ENCODE peak calls at places on chromosome 17, in nine cellular contexts. One of them, this sample, is unnamed.

GRCh38 chr17:16297367-16298139 is 55.7 kb downstream of the CENPV start:
- DNase-seq in fibroblast of mammary gland: no peak
- DNase-seq in prostate gland: no peak
- DNase-seq in dorsolateral prefrontal cortex: no peak
- DNase-seq in lower lobe of right lung: no peak
- DNase-seq in cardiac fibroblast: no peak
- DNase-seq in astrocyte of the cerebellum: no peak
- DNase-seq in HCT116: no peak
- DNase-seq in IMR-90: no peak
- DNase-seq in this sample: no peak

GRCh38 chr17:63275318-63275967 is 170.7 kb downstream of the CYB561 start:
- DNase-seq in astrocyte of the cerebellum: peak; percentile 94
- DNase-seq in lower lobe of right lung: no peak
- DNase-seq in cardiac fibroblast: peak; percentile 92
- DNase-seq in prostate gland: no peak
- DNase-seq in dorsolateral prefrontal cortex: no peak
- DNase-seq in fibroblast of mammary gland: peak; percentile 99
- DNase-seq in IMR-90: peak; percentile 99
- DNase-seq in HCT116: peak; percentile 99
- DNase-seq in this sample: no peak

GRCh38 chr17:39208893-39209292 is 8.8 kb downstream of the RPL19 start:
- DNase-seq in dorsolateral prefrontal cortex: no peak
- DNase-seq in IMR-90: no peak
- DNase-seq in prostate gland: no peak
- DNase-seq in fibroblast of mammary gland: no peak
- DNase-seq in HCT116: no peak
- DNase-seq in astrocyte of the cerebellum: no peak
- DNase-seq in cardiac fibroblast: no peak
- DNase-seq in lower lobe of right lung: peak; percentile 69
- DNase-seq in this sample: no peak

GRCh38 chr17:48560452-48560817 is 15.5 kb upstream of the HOXB2 start:
- DNase-seq in HCT116: no peak
- DNase-seq in cardiac fibroblast: no peak
- DNase-seq in prostate gland: no peak
- DNase-seq in IMR-90: no peak
- DNase-seq in dorsolateral prefrontal cortex: no peak
- DNase-seq in lower lobe of right lung: no peak
- DNase-seq in astrocyte of the cerebellum: no peak
- DNase-seq in fibroblast of mammary gland: no peak
- DNase-seq in this sample: no peak

GRCh38 chr17:7146115-7146514 is 31.5 kb upstream of the ASGR2 start:
- DNase-seq in HCT116: no peak
- DNase-seq in prostate gland: no peak
- DNase-seq in IMR-90: no peak
- DNase-seq in dorsolateral prefrontal cortex: no peak
- DNase-seq in fibroblast of mammary gland: no peak
- DNase-seq in astrocyte of the cerebellum: no peak
- DNase-seq in lower lobe of right lung: no peak
- DNase-seq in cardiac fibroblast: no peak
- DNase-seq in this sample: no peak

GRCh38 chr17:40724656-40725055 is 21.1 kb upstream of the KRT24 start:
- DNase-seq in HCT116: no peak
- DNase-seq in prostate gland: no peak
- DNase-seq in lower lobe of right lung: no peak
- DNase-seq in IMR-90: no peak
- DNase-seq in fibroblast of mammary gland: peak; percentile 25
- DNase-seq in astrocyte of the cerebellum: no peak
- DNase-seq in cardiac fibroblast: no peak
- DNase-seq in dorsolateral prefrontal cortex: no peak
- DNase-seq in this sample: no peak

GRCh38 chr17:63999680-64000531 is 1.8 kb downstream of the PRR29 start:
- DNase-seq in HCT116: no peak
- DNase-seq in astrocyte of the cerebellum: no peak
- DNase-seq in fibroblast of mammary gland: no peak
- DNase-seq in dorsolateral prefrontal cortex: no peak
- DNase-seq in lower lobe of right lung: no peak
- DNase-seq in cardiac fibroblast: no peak
- DNase-seq in prostate gland: no peak
- DNase-seq in IMR-90: no peak
- DNase-seq in this sample: no peak

GRCh38 chr17:9814337-9814945 is 7.4 kb downstream of the GSG1L2 start:
- DNase-seq in cardiac fibroblast: no peak
- DNase-seq in lower lobe of right lung: no peak
- DNase-seq in prostate gland: no peak
- DNase-seq in fibroblast of mammary gland: no peak
- DNase-seq in IMR-90: no peak
- DNase-seq in astrocyte of the cerebellum: no peak
- DNase-seq in HCT116: no peak
- DNase-seq in dorsolateral prefrontal cortex: no peak
- DNase-seq in this sample: no peak

GRCh38 chr17:50133769-50134099 is 3.8 kb upstream of the SAMD14 start:
- DNase-seq in IMR-90: no peak
- DNase-seq in fibroblast of mammary gland: no peak
- DNase-seq in prostate gland: no peak
- DNase-seq in astrocyte of the cerebellum: no peak
- DNase-seq in dorsolateral prefrontal cortex: no peak
- DNase-seq in HCT116: no peak
- DNase-seq in cardiac fibroblast: no peak
- DNase-seq in lower lobe of right lung: no peak
- DNase-seq in this sample: no peak

GRCh38 chr17:50135316-50136095 is 5.5 kb upstream of the SAMD14 start:
- DNase-seq in IMR-90: no peak
- DNase-seq in cardiac fibroblast: no peak
- DNase-seq in astrocyte of the cerebellum: no peak
- DNase-seq in lower lobe of right lung: no peak
- DNase-seq in fibroblast of mammary gland: no peak
- DNase-seq in dorsolateral prefrontal cortex: no peak
- DNase-seq in prostate gland: no peak
- DNase-seq in HCT116: no peak
- DNase-seq in this sample: no peak

GRCh38 chr17:50136096-50136687 is 6.2 kb upstream of the SAMD14 start:
- DNase-seq in astrocyte of the cerebellum: no peak
- DNase-seq in prostate gland: no peak
- DNase-seq in cardiac fibroblast: no peak
- DNase-seq in IMR-90: no peak
- DNase-seq in dorsolateral prefrontal cortex: no peak
- DNase-seq in fibroblast of mammary gland: no peak
- DNase-seq in HCT116: no peak
- DNase-seq in lower lobe of right lung: no peak
- DNase-seq in this sample: no peak

GRCh38 chr17:50133028-50133768 is 3.2 kb upstream of the SAMD14 start:
- DNase-seq in prostate gland: no peak
- DNase-seq in IMR-90: peak; percentile 55
- DNase-seq in dorsolateral prefrontal cortex: no peak
- DNase-seq in lower lobe of right lung: no peak
- DNase-seq in cardiac fibroblast: peak; percentile 45
- DNase-seq in astrocyte of the cerebellum: no peak
- DNase-seq in fibroblast of mammary gland: peak; percentile 43
- DNase-seq in HCT116: no peak
- DNase-seq in this sample: no peak

DNA sequence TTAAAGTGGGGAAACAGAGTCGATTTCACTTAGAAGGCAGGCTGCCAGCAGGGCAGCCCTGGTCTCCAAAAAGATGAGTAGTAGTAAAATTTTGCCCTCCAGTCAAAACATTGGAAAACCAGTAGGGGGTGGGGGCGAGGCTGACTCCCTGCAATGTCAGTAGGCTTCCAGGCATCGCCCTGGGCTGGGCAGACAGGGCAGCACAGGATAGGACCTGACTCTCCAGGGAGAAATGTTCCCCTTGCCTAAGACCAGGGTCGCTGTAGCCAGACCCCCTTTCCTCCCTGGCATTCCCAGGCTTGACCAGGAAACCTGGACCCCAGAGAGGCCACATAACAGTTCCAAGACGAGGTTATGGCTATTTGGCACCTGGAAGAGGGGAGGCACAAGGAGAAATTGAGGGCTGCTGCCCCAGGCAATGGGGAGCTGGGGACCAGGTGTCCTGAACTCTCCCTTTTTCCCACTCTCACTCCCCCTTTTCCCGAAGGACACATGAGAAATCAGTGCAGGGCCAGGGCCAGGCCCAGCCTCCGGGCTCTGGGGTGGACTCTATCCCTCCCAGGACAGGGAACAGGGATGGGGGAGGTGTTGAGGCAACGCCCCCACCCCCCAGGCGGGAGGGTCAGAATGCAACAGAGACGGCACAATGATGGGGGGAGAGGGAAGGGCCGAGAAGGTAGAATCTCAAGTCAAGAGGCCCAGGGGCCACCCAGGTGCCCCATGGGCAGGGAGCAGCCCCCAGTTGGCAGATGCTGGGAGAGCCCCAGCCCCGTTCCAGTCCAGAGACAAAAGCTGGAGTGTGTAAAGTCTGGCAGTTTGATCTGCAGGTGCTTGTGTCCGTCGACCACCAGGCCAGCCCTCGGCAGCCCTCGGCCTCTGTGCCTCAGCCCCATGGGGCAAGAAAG is 4.5 kb upstream of the SAMD14 start:
- DNase-seq in dorsolateral prefrontal cortex: no peak
- DNase-seq in HCT116: no peak
- DNase-seq in lower lobe of right lung: no peak
- DNase-seq in cardiac fibroblast: no peak
- DNase-seq in astrocyte of the cerebellum: no peak
- DNase-seq in prostate gland: no peak
- DNase-seq in fibroblast of mammary gland: no peak
- DNase-seq in IMR-90: no peak
- DNase-seq in this sample: no peak
- TF ChIP-seq CTCF in dorsolateral prefrontal cortex: no peak
- TF ChIP-seq CTCF in HCT116: no peak
- TF ChIP-seq CTCF in lower lobe of right lung: no peak
- TF ChIP-seq CTCF in cardiac fibroblast: no peak
- TF ChIP-seq CTCF in astrocyte of the cerebellum: peak; percentile 10
- TF ChIP-seq CTCF in prostate gland: no peak
- TF ChIP-seq CTCF in fibroblast of mammary gland: no peak
- TF ChIP-seq CTCF in IMR-90: no peak
- TF ChIP-seq CTCF in this sample: no peak

GRCh38 chr17:78925234-78925633 is at the start of gene TIMP2:
- DNase-seq in lower lobe of right lung: peak; percentile 92
- DNase-seq in cardiac fibroblast: peak; percentile 93
- DNase-seq in HCT116: no peak
- DNase-seq in prostate gland: peak; percentile 82
- DNase-seq in astrocyte of the cerebellum: peak; percentile 69
- DNase-seq in IMR-90: peak; percentile 83
- DNase-seq in dorsolateral prefrontal cortex: peak; percentile 88
- DNase-seq in fibroblast of mammary gland: peak; percentile 81
- DNase-seq in this sample: no peak
- H3K4me3 ChIP-seq in lower lobe of right lung: peak within 1 kb of the TSS; percentile 81
- H3K4me3 ChIP-seq in cardiac fibroblast: peak within 1 kb of the TSS; percentile 90
- H3K4me3 ChIP-seq in HCT116: peak within 1 kb of the TSS; percentile 71
- H3K4me3 ChIP-seq in prostate gland: peak within 1 kb of the TSS; percentile 49
- H3K4me3 ChIP-seq in astrocyte of the cerebellum: peak within 1 kb of the TSS; percentile 89
- H3K4me3 ChIP-seq in IMR-90: peak within 1 kb of the TSS; percentile 89
- H3K4me3 ChIP-seq in dorsolateral prefrontal cortex: peak within 1 kb of the TSS; percentile 70
- H3K4me3 ChIP-seq in fibroblast of mammary gland: peak within 1 kb of the TSS; percentile 81
- H3K4me3 ChIP-seq in this sample: peak within 1 kb of the TSS; percentile 66

DNA sequence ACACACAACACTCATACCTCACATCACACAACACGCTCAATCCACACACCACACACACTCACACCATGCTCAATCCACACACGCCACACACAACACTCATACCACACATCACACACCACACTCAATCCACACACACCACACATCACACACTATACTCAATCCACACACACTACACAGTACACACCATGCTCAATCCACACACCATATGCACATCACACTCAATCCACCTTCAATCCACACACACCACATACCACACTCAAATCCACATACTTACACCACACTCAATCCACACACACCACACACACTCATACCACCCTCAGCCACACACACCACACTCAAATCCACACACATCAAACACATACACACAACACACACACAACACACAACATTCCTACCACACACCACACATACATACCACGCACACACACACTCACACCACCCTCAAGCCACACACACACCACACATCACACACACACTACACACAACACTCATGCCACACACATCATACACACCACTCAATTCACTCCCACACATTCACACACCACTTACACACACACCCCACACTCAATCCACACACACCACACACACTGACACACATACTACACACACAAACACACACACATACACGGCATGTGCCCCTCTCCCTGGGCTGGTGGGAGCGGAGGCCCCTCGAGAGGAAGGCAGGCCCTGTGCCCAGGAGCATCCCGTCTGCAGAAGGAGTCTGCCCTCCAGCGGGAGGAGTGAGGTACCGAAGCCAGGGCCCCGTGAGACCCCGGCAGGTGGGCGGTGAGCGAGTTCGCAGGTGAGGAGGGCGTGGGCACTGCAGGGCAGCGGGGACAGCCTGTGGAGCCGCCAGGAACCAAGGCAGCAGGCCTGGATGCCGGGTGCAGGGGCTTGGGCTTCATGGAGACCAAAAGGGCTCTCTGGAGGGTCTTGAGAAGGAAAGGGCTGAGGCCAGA is 33.1 kb upstream of the RPTOR start:
- DNase-seq in lower lobe of right lung: no peak
- DNase-seq in astrocyte of the cerebellum: no peak
- DNase-seq in dorsolateral prefrontal cortex: no peak
- DNase-seq in IMR-90: no peak
- DNase-seq in cardiac fibroblast: no peak
- DNase-seq in prostate gland: no peak
- DNase-seq in HCT116: no peak
- DNase-seq in fibroblast of mammary gland: no peak
- DNase-seq in this sample: no peak
- TF ChIP-seq CTCF in lower lobe of right lung: no peak
- TF ChIP-seq CTCF in astrocyte of the cerebellum: no peak
- TF ChIP-seq CTCF in dorsolateral prefrontal cortex: no peak
- TF ChIP-seq CTCF in IMR-90: no peak
- TF ChIP-seq CTCF in cardiac fibroblast: peak; percentile 12
- TF ChIP-seq CTCF in prostate gland: no peak
- TF ChIP-seq CTCF in HCT116: peak; percentile 2
- TF ChIP-seq CTCF in fibroblast of mammary gland: no peak
- TF ChIP-seq CTCF in this sample: no peak

GRCh38 chr17:81515530-81516041 is 3.0 kb upstream of the ACTG1 start:
- DNase-seq in lower lobe of right lung: peak; percentile 59
- DNase-seq in astrocyte of the cerebellum: no peak
- DNase-seq in cardiac fibroblast: no peak
- DNase-seq in dorsolateral prefrontal cortex: no peak
- DNase-seq in fibroblast of mammary gland: no peak
- DNase-seq in IMR-90: no peak
- DNase-seq in HCT116: no peak
- DNase-seq in prostate gland: no peak
- DNase-seq in this sample: no peak

GRCh38 chr17:81517009-81517338 is 4.4 kb upstream of the ACTG1 start:
- DNase-seq in lower lobe of right lung: peak; percentile 31
- DNase-seq in fibroblast of mammary gland: no peak
- DNase-seq in IMR-90: no peak
- DNase-seq in prostate gland: no peak
- DNase-seq in astrocyte of the cerebellum: no peak
- DNase-seq in HCT116: no peak
- DNase-seq in cardiac fibroblast: no peak
- DNase-seq in dorsolateral prefrontal cortex: no peak
- DNase-seq in this sample: no peak

GRCh38 chr17:81517339-81518112 is 4.9 kb upstream of the ACTG1 start:
- DNase-seq in cardiac fibroblast: no peak
- DNase-seq in HCT116: no peak
- DNase-seq in IMR-90: no peak
- DNase-seq in dorsolateral prefrontal cortex: no peak
- DNase-seq in fibroblast of mammary gland: no peak
- DNase-seq in prostate gland: no peak
- DNase-seq in astrocyte of the cerebellum: no peak
- DNase-seq in lower lobe of right lung: peak; percentile 52
- DNase-seq in this sample: no peak

GRCh38 chr17:81514735-81515529 is 2.3 kb upstream of the ACTG1 start:
- DNase-seq in HCT116: peak; percentile 71
- DNase-seq in dorsolateral prefrontal cortex: no peak
- DNase-seq in cardiac fibroblast: peak; percentile 88
- DNase-seq in IMR-90: peak; percentile 82
- DNase-seq in fibroblast of mammary gland: peak; percentile 64
- DNase-seq in lower lobe of right lung: peak; percentile 89
- DNase-seq in prostate gland: peak; percentile 77
- DNase-seq in astrocyte of the cerebellum: peak; percentile 49
- DNase-seq in this sample: no peak

GRCh38 chr17:81516439-81516838 is 3.8 kb upstream of the ACTG1 start:
- DNase-seq in IMR-90: no peak
- DNase-seq in astrocyte of the cerebellum: no peak
- DNase-seq in dorsolateral prefrontal cortex: no peak
- DNase-seq in HCT116: no peak
- DNase-seq in prostate gland: no peak
- DNase-seq in fibroblast of mammary gland: no peak
- DNase-seq in lower lobe of right lung: peak; percentile 46
- DNase-seq in cardiac fibroblast: no peak
- DNase-seq in this sample: no peak
- H3K4me3 ChIP-seq in IMR-90: peak overlapping the region; percentile 87
- H3K4me3 ChIP-seq in astrocyte of the cerebellum: peak overlapping the region; percentile 68
- H3K4me3 ChIP-seq in dorsolateral prefrontal cortex: no peak overlapping the region
- H3K4me3 ChIP-seq in HCT116: peak overlapping the region; percentile 81
- H3K4me3 ChIP-seq in prostate gland: no peak overlapping the region
- H3K4me3 ChIP-seq in fibroblast of mammary gland: peak overlapping the region; percentile 60
- H3K4me3 ChIP-seq in lower lobe of right lung: peak overlapping the region; percentile 94
- H3K4me3 ChIP-seq in cardiac fibroblast: peak overlapping the region; percentile 11
- H3K4me3 ChIP-seq in this sample: peak overlapping the region; percentile 93